ENCODE peak calls at places on chromosomes 16 and 17, in eight cellular contexts. W is GM23248, V is pancreas, M is heart right ventricle, A is Peyer's patch, B is heart left ventricle, T is testis, F is thyroid gland. Q is an unnamed sample. For H3K9me3 and H3K36me3, the result is how much of the 10 kb centered on the place peaks cover.

GRCh38 chr16:64981568-64982281 is 140.1 kb downstream of the CDH11 start:
- DNase-seq in M (peak), V (no peak), F (no peak), T (no peak), B (no peak), W (no peak), A (no peak), Q (no peak)

GRCh38 chr17:39739020-39739884 is 1.5 kb downstream of the GRB7 start:
- DNase-seq in F (peak), W (peak), T (peak), A (peak), B (no peak), M (no peak), V (peak), Q (peak)

GRCh38 chr16:72877374-72878028 is 170.4 kb downstream of the ZFHX3 start:
- DNase-seq in W (peak), F (peak), M (no peak), A (no peak), V (no peak), B (no peak), T (no peak), Q (no peak)

GRCh38 chr17:80888276-80889160 is 103.1 kb upstream of the CHMP6 start:
- DNase-seq in M (no peak), F (no peak), B (no peak), A (no peak), T (no peak), W (no peak), V (no peak), Q (no peak)

GRCh38 chr17:28368306-28368831 is 1.7 kb downstream of the VTN start:
- DNase-seq in V (no peak), M (no peak), B (no peak), T (no peak), A (no peak), W (no peak), F (no peak), Q (no peak)

GRCh38 chr16:73006021-73006420 is 41.9 kb downstream of the ZFHX3 start:
- DNase-seq in T (no peak), B (no peak), M (no peak), A (no peak), W (peak), V (no peak), F (no peak), Q (no peak)

GRCh38 chr17:66720027-66720426 is 114.9 kb upstream of the CACNG5 start:
- DNase-seq in V (no peak), B (no peak), T (no peak), A (no peak), F (no peak), M (no peak), W (no peak), Q (no peak)

GRCh38 chr16:51409001-51409675 is 258.1 kb upstream of the SALL1 start:
- DNase-seq in M (no peak), W (peak), A (no peak), B (no peak), T (no peak), V (no peak), F (no peak), Q (no peak)

GRCh38 chr17:39621523-39622379 is 5.0 kb upstream of the PPP1R1B start:
- DNase-seq in W (peak), M (peak), B (peak), F (peak), A (peak), T (peak), V (peak), Q (peak)

GRCh38 chr17:77516902-77517301 is 376.1 kb downstream of the SEC14L1 start:
- DNase-seq in V (no peak), F (no peak), T (no peak), M (no peak), A (no peak), B (no peak), W (peak), Q (no peak)

GRCh38 chr16:71249399-71249798 is 18.9 kb upstream of the HYDIN start:
- DNase-seq in F (no peak), W (no peak), A (no peak), B (no peak), T (no peak), V (no peak), M (no peak), Q (peak)

GRCh38 chr17:6701719-6702118 is 11.4 kb downstream of the SLC13A5 start:
- DNase-seq in F (peak), T (peak), A (no peak), M (no peak), V (no peak), W (peak), B (no peak), Q (peak)

GRCh38 chr16:63361032-63361624 is 1324.9 kb upstream of the CDH8 start:
- DNase-seq in V (no peak), A (no peak), M (no peak), F (no peak), T (peak), B (no peak), W (peak), Q (no peak)

GRCh38 chr17:10144976-10145375 is 53.4 kb downstream of the GAS7 start:
- DNase-seq in F (no peak), B (no peak), A (no peak), W (no peak), V (no peak), T (no peak), M (no peak), Q (no peak)

GRCh38 chr17:20063665-20064648 is 54.8 kb downstream of the SPECC1 start:
- DNase-seq in W (peak), M (peak), B (peak), V (peak), A (peak), T (peak), F (peak), Q (peak)

GRCh38 chr17:73942668-73943415 is 260.6 kb upstream of the RPL38 start:
- DNase-seq in F (no peak), W (no peak), T (no peak), A (no peak), V (no peak), M (no peak), B (no peak), Q (no peak)

GRCh38 chr17:50047488-50048126 is 8.3 kb upstream of the ITGA3 start:
- DNase-seq in F (peak), M (no peak), W (peak), A (no peak), V (no peak), B (no peak), T (no peak), Q (peak)

GRCh38 chr16:75416904-75417565 is 16.3 kb downstream of the CFDP1 start:
- DNase-seq in W (no peak), V (no peak), A (no peak), F (no peak), T (no peak), B (no peak), M (no peak), Q (no peak)

GRCh38 chr17:48601184-48601527 is 3.6 kb downstream of the HOXB6 start:
- DNase-seq in V (no peak), B (no peak), W (no peak), M (no peak), T (no peak), F (no peak), A (no peak), Q (no peak)

GRCh38 chr17:49101054-49101534 is 31.5 kb upstream of the B4GALNT2 start:
- DNase-seq in B (no peak), V (peak), M (no peak), F (no peak), A (peak), W (peak), T (no peak), Q (no peak)

GRCh38 chr17:32805029-32805976 is 71.6 kb downstream of the MYO1D start:
- DNase-seq in A (no peak), V (no peak), W (peak), F (no peak), B (no peak), T (no peak), M (no peak), Q (no peak)

GRCh38 chr17:35002876-35003551 is 22.7 kb downstream of the LIG3 start:
- DNase-seq in F (peak), A (no peak), W (peak), B (peak), V (no peak), T (peak), M (peak), Q (no peak)

GRCh38 chr17:38509772-38510423 is 81.6 kb downstream of the ARHGAP23 start:
- DNase-seq in T (no peak), M (peak), A (no peak), W (no peak), B (no peak), F (no peak), V (no peak), Q (no peak)

GRCh38 chr16:87132361-87133014 is 184.7 kb downstream of the C16orf95 start:
- DNase-seq in F (no peak), T (peak), B (no peak), M (peak), A (no peak), V (no peak), W (peak), Q (no peak)

GRCh38 chr16:54407596-54407995 is 121.0 kb upstream of the IRX3 start:
- DNase-seq in A (no peak), F (no peak), B (no peak), V (no peak), M (no peak), W (peak), T (no peak), Q (no peak)

GRCh38 chr16:30748634-30749445 is 615 bp downstream of the PHKG2 start:
- DNase-seq in F (peak), A (peak), B (peak), T (no peak), W (peak), M (peak), V (peak), Q (peak)

GRCh38 chr17:42843358-42843934 is 934 bp upstream of the AOC2 start:
- DNase-seq in V (peak), M (no peak), A (peak), B (no peak), T (peak), F (peak), W (peak), Q (no peak)

GRCh38 chr16:74309789-74310781 is 13.5 kb downstream of the PSMD7 start:
- DNase-seq in V (no peak), B (no peak), W (peak), A (no peak), F (peak), T (peak), M (no peak), Q (peak)

GRCh38 chr16:81885976-81886586 is 107.0 kb downstream of the PLCG2 start:
- DNase-seq in T (no peak), V (no peak), B (no peak), M (no peak), W (peak), A (peak), F (no peak), Q (no peak)

GRCh38 chr17:50949128-50950001 is 83.2 kb upstream of the TOB1 start:
- DNase-seq in A (no peak), F (no peak), V (no peak), M (no peak), W (no peak), T (no peak), B (no peak), Q (peak)

DNA sequence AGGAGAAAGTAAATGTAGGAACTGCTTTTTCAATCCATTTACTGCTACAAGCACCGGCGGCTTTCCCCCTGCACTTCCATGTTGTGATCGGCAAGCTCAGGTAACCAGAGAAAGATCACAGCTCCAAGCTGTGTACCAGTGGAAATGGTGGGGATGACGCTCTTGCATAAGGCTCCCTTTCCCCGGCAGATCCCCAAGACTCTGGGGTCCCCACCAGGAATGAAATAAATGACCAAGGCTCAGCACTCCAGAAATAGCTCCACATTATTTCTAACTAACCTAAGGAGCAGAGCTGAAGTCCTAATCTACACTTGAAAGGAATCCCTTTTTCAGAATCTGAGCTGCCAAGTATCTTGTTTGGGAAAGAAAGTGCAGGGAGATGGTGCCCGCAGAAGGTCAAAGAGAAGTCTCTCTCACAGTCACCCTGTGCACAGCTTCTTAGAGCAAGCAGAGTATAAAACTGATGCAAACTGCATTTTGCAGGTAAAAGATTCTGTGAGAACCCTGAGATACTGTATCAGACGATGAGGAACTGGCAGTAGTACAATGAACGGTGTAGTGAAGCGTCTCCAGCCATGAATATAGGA is 11.1 kb downstream of the GRB2 start:
- DNase-seq in W (peak), F (no peak), A (no peak), T (no peak), V (no peak), M (no peak), B (no peak), Q (no peak)
- H3K9me3 ChIP-seq in W (under half), F (under half), A (under half), T (under half), V (under half), M (under half), B (under half), Q (under half)

GRCh38 chr17:79088266-79088996 is 13.8 kb downstream of the ENGASE start:
- DNase-seq in F (no peak), T (no peak), B (peak), W (no peak), A (no peak), V (no peak), M (no peak), Q (no peak)
- H3K36me3 ChIP-seq in F (under half), T (under half), B (under half), W (under half), A (under half), V (under half), M (under half), Q (under half)

GRCh38 chr17:22512506-22512905 is 820.2 kb downstream of the KCNJ18 start:
- DNase-seq in A (no peak), W (no peak), T (no peak), M (no peak), B (no peak), V (no peak), F (no peak), Q (no peak)
- H3K9me3 ChIP-seq in A (under half), W (under half), T (under half), M (under half), B (under half), V (under half), F (under half), Q (half or more)

DNA sequence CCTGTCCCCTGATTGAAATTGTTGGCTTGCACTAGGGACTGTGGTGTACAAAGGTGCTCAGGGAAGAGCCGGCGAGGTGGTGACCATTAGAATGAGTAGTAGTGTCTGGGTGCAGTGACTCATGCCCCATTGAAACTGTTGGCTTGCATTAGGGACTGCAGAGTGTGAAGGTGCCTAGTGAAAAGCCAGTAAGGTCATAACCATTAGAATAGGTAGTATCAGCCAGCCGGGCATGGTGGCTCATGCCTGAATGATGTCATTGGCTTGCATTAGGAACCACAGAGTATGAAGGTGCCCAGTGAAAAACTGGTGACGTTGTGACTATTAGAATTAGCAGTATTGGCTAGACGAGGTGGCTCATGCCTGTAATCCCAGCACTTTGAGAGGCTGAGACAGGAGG is 78.9 kb downstream of the ABCC6 start:
- DNase-seq in B (peak), V (no peak), W (peak), M (no peak), A (no peak), T (no peak), F (no peak), Q (no peak)
- H3K36me3 ChIP-seq in B (under half), V (under half), W (under half), M (under half), A (under half), T (under half), F (under half), Q (under half)

DNA sequence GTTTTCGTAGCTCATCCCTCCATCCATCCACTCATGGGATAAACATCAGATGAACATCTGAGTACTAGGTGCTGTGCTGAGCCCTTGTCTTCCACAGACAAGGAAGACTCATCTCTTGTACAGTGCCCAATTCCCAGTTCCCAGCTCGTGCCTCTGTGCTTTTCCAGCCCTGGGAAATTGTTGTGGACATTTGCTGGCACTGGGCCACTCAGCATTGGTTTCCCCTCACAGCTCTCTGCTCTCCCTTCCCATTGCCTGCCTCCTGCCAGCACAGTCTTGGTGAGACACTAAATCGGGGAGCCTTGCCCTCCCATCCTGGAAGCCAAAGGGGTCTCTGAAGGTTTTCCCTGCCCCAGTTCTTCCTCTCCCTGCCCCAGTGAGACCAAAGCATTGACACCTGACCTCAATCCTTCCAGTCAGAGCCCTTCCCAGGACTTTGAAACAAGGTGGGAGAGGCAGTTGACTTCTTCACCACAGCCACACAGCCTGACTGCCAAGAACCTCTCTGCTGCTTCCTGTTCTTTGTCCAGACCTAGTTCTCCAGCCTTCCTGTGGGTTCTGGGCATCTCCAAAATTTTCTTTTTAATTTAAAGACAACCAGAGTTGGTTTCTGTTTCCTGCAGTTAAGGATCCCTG is 50.2 kb downstream of the WSB1 start:
- DNase-seq in F (no peak), W (no peak), M (no peak), B (no peak), V (no peak), A (no peak), T (no peak), Q (no peak)
- H3K9me3 ChIP-seq in F (under half), W (under half), M (under half), B (under half), V (under half), A (under half), T (under half), Q (under half)

DNA sequence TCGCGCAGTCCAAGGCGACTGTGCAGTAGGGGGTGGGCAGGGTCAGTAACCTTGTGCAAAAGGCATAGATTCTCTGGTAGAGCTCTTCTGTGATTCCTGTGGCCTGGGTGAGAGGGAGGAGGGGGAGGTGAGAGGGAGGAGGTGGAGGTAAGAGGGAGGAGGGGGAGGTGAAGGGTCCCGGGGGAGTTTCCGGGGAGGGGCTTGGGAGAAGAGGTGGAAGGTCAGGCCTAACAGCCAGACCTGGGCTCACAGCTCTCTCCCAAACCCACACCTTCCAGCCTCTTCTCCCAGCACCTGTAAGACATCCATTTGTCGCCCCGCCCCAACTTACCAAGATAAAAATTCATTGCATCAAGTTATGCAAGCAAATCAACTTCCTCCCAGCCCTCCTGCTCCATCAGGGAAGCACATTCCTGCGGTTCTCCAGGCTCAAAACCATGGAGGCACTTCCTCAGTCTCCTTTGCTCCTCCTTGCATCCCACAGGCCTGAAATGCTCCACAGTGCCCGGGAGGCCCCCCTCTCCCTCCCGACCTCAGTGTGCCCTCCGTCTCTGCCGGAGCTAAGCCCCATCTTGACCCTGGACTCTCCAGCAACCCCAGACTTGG is 30.6 kb downstream of the PIK3R6 start:
- DNase-seq in F (no peak), A (peak), T (no peak), M (no peak), V (no peak), W (peak), B (no peak), Q (no peak)
- H3K36me3 ChIP-seq in F (under half), A (under half), T (under half), M (under half), V (under half), W (under half), B (under half), Q (under half)

DNA sequence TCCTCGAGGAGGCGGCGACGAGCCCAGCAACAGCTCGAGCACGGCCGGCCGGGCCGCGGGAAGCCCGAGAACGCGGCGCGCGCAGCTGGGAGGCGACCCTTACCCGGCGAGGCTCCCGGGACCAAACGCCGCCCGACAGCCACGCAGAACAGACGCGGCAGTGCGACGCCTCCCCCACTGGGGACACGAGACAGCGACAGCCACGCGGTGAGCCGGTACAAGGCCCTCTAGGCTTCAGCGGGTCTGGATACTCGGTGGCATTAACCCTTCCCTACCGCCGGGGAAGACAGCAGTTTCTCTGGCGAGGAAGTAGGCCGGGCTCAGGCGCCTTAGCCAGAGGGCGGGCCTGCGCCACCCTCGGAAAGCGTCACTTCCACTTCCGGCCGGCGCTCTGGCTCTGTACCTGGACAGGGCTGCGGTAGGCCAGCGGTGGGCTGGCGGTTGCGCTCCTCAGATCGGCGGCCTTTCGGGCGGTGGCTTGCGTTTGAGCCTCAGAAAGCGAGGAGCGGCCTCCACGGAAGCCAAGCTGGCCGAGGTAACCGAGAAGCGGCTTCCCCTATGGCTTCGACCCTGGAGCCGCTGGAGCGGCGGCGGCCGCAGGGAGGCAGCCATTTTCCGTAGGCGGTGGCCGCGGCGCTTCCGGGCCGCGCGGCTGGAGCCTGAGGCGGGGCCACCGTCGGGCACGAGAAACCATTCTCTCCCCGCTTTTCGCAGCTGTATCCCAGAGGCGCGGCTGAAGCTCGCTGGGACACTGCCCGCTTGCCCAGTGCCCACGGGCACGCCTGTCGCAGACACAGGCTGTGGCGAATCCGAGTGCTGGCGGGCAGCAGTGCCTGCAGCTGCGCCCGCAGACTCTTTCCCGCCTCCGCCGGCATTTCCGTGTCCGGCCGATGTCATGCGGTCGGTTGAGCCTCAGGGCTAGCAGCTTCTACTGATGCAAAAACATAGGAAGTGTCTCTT is at the start of the genes TIGD7 and ZNF75A:
- DNase-seq in B (peak), V (peak), T (peak), A (peak), W (peak), F (peak), M (peak), Q (peak)
- H3K9me3 ChIP-seq in B (under half), V (under half), T (under half), A (under half), W (under half), F (under half), M (half or more), Q (half or more)

Q was measured in mucosa of descending colon.